ENCODE peak calls at places on chromosomes 12 and 14, in four cellular contexts. O, A, P and B are unnamed samples.

GRCh38 chr12:89353823-89354629 is 1.7 kb upstream of the DUSP6 start:
- DNase-seq in O (peak; percentile 48), A (no peak), P (peak; percentile 47), B (peak; percentile 94)

GRCh38 chr14:21923820-21924219 is 250.2 kb upstream of the OR4E1 start:
- DNase-seq in A (no peak), O (peak; percentile 86), P (no peak), B (no peak)

GRCh38 chr12:68358532-68359485 is 26.6 kb upstream of the MDM1 start:
- DNase-seq in O (peak; percentile 80), P (peak; percentile 17), A (peak; percentile 27), B (peak; percentile 70)

GRCh38 chr14:103846569-103847438 is 571 bp downstream of the PPP1R13B start:
- DNase-seq in A (no peak), P (no peak), O (peak; percentile 61), B (peak; percentile 41)

GRCh38 chr14:32896979-32897723 is 41.5 kb upstream of the NPAS3 start:
- DNase-seq in A (no peak), O (no peak), P (peak; percentile 9), B (no peak)

GRCh38 chr12:128471491-128471890 is 204.5 kb downstream of the TMEM132C start:
- DNase-seq in A (no peak), P (no peak), O (no peak), B (no peak)

GRCh38 chr12:47222960-47223847 is 143.4 kb upstream of the AMIGO2 start:
- DNase-seq in P (no peak), O (no peak), A (no peak), B (no peak)

GRCh38 chr12:2225736-2226135 is 172.9 kb downstream of the CACNA1C start:
- DNase-seq in O (no peak), P (no peak), A (no peak), B (no peak)

GRCh38 chr12:78470354-78471195 is 394.0 kb upstream of the SYT1 start:
- DNase-seq in P (no peak), A (no peak), O (peak; percentile 41), B (peak; percentile 38)